ENCODE peak calls at places on chromosomes 11 and 22, in eight cellular contexts. V, I, A, B, R, S, W and T are unnamed samples.

GRCh38 chr11:73662445-73663157 is 16.2 kb downstream of the PLEKHB1 start:
- DNase-seq in V (no peak), W (no peak), A (no peak), I (no peak), R (no peak), B (no peak), S (no peak), T (no peak)

GRCh38 chr11:61123775-61124571 is 21.7 kb downstream of the CD5 start:
- DNase-seq in S (no peak), W (no peak), I (no peak), B (no peak), R (no peak), V (no peak), A (no peak), T (no peak)

GRCh38 chr11:35343033-35343598 is 76.2 kb downstream of the SLC1A2 start:
- DNase-seq in I (peak), S (no peak), W (no peak), V (no peak), R (no peak), B (no peak), A (no peak), T (peak)

GRCh38 chr11:17748761-17749721 is 14.5 kb downstream of the KCNC1 start:
- DNase-seq in S (no peak), W (no peak), R (no peak), A (no peak), B (no peak), V (no peak), I (no peak), T (no peak)

GRCh38 chr11:101444164-101444563 is 139.6 kb downstream of the TRPC6 start:
- DNase-seq in B (no peak), A (no peak), W (peak), V (no peak), I (no peak), R (no peak), S (no peak), T (no peak)

GRCh38 chr11:98625526-98625925 is 395.2 kb upstream of the CNTN5 start:
- DNase-seq in A (no peak), V (no peak), I (no peak), B (no peak), R (no peak), S (no peak), W (no peak), T (no peak)

GRCh38 chr11:34263462-34264186 is 94.2 kb downstream of the ABTB2 start:
- DNase-seq in S (peak), I (no peak), R (no peak), B (peak), A (no peak), V (peak), W (no peak), T (no peak)

GRCh38 chr11:113773092-113773415 is 438 bp downstream of the ZW10 start:
- DNase-seq in W (no peak), B (no peak), I (peak), V (no peak), A (peak), R (no peak), S (no peak), T (no peak)

GRCh38 chr11:102603091-102603490 is 22.0 kb downstream of the MMP20 start:
- DNase-seq in R (no peak), B (no peak), S (no peak), I (no peak), A (no peak), V (no peak), W (peak), T (no peak)

GRCh38 chr11:113161671-113162589 is 152.5 kb upstream of the TTC12 start:
- DNase-seq in I (no peak), W (no peak), S (no peak), V (no peak), A (no peak), B (no peak), R (no peak), T (no peak)

GRCh38 chr11:118358071-118358470 is 1.3 kb upstream of the UBE4A start:
- DNase-seq in B (peak), R (no peak), I (no peak), V (no peak), W (no peak), A (no peak), S (no peak), T (no peak)

GRCh38 chr11:122165972-122166371 is 50.0 kb upstream of the BLID start:
- DNase-seq in S (no peak), I (no peak), V (no peak), B (no peak), W (no peak), R (no peak), A (no peak), T (no peak)

GRCh38 chr11:47611240-47611863 is 17.1 kb upstream of the C1QTNF4 start:
- DNase-seq in A (no peak), B (no peak), V (no peak), W (no peak), S (no peak), R (no peak), I (no peak), T (peak)

GRCh38 chr11:68457898-68458249 is 2.7 kb upstream of the PPP6R3 start:
- DNase-seq in A (no peak), V (no peak), S (no peak), I (no peak), R (peak), B (no peak), W (no peak), T (no peak)

GRCh38 chr11:80533463-80533862 is 1092.6 kb upstream of the TENM4 start:
- DNase-seq in S (no peak), A (no peak), V (no peak), B (no peak), I (no peak), R (no peak), W (no peak), T (no peak)

DNA sequence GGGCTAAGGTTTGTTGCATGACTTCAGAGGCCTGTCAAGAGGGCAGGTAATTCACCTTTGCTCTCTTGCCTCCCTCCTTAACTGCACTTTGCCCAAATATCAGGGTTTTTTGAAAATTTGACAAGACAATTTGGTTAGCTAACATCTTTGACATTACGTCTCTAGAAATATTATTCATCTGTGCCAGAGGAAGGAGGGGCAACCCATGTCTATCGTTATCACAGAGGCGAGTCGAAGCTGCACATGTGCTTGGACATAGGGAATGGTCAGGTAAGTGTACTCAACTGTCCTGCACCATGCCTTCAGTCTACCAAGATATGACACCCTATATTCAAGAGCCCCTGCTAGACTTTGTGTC is 3.7 kb downstream of the AKIP1 start:
- DNase-seq in S (no peak), A (no peak), W (no peak), I (no peak), B (no peak), V (no peak), R (no peak), T (no peak)
- TF ChIP-seq CTCF in S (no peak), A (no peak), W (no peak), I (no peak), B (no peak), V (peak), R (no peak), T (no peak)

GRCh38 chr11:124762077-124762623 is at the start of gene ESAM:
- DNase-seq in W (no peak), V (peak), I (peak), A (peak), B (no peak), R (peak), S (peak), T (peak)

GRCh38 chr11:124762624-124763155 is 600 bp upstream of the ESAM start:
- DNase-seq in V (peak), S (peak), I (peak), B (no peak), W (no peak), R (peak), A (peak), T (peak)

GRCh38 chr11:124760205-124760652 is 1.9 kb downstream of the ESAM start:
- DNase-seq in S (peak), A (no peak), I (no peak), W (no peak), B (no peak), R (peak), V (no peak), T (peak)

GRCh38 chr11:124760806-124761205 is 1.3 kb downstream of the ESAM start:
- DNase-seq in I (no peak), B (no peak), V (no peak), W (no peak), A (no peak), R (no peak), S (no peak), T (no peak)

DNA sequence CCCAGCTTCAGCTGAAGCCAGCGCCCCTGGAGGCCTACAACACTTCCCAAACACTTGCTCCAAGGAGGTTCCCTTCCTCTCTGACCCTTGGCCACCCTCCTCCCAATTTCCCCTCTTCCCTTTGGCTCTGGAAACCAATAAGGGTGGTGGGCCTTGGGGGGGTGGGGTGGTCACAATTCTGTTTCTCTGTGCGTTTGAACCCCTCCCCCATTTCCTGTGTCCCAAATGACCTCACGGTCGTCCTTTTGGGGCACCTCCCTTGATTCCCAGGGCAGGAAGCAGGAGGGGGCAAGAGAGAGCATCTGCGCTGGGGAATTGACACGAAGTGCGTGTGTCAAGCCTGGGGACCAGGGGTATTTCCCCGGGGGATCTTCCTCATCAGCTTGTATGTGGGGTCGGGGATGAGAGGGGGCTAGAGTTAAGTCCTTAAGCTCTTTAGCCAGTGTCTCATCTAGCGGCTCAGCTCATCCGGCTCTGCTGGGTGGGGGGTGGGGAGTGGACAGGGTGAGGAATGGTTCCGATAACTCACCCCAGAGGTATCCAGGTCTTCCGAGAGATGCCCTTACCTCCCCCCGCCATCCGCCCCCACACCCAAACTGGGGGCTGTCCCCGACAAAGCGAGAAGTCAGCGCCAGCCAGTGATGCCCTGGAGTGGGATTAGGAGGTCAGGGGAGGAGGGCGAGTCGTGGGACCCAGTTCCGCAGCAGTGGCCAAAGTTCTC is 629 bp downstream of the ESAM start:
- DNase-seq in I (no peak), R (no peak), A (no peak), B (no peak), V (no peak), S (peak), W (no peak), T (peak)
- TF ChIP-seq CTCF in I (no peak), R (peak), A (no peak), B (no peak), V (no peak), S (no peak), W (no peak), T (no peak)

GRCh38 chr11:134625151-134625550 is 213.1 kb upstream of the B3GAT1 start:
- DNase-seq in R (no peak), V (no peak), A (no peak), I (no peak), W (no peak), S (no peak), B (no peak), T (no peak)
- TF ChIP-seq CTCF in R (no peak), V (no peak), A (no peak), I (no peak), W (no peak), S (no peak), B (no peak), T (no peak)

GRCh38 chr11:565921-566509 is 5.2 kb downstream of the RASSF7 start:
- DNase-seq in A (no peak), R (no peak), V (no peak), W (no peak), I (no peak), S (no peak), B (no peak), T (no peak)
- TF ChIP-seq CTCF in A (no peak), R (peak), V (no peak), W (no peak), I (no peak), S (no peak), B (no peak), T (no peak)

DNA sequence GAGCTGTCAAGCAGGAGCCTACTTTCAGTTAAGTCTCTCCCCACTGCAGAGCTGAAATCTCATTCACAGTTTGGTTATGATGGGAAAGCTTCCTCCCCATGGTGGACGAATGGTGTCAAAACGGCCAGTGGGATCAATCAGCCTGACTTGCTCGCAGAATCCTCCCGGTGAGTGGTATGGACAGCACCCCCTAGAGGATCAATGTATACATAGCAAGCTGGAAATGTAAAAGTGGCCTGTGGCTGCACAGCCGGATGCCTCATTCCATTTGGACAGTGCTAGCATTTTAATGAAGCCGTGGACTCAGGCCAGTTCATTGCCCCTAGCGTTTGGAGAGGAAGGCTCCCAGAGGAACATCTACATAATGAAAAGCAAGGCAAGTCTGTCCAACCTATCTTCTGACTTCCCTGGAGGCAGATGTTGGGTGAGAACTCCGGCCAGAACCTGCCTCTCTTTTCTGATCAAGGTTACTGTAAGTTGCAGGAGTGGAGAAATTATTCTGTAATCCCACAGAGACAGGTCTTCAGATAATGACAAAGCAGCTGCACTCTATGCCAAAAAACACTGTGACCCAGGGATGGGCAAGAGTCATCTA is 942.3 kb downstream of the NTM start:
- DNase-seq in R (peak), A (peak), I (peak), B (no peak), V (peak), W (no peak), S (no peak), T (peak)
- TF ChIP-seq CTCF in R (peak), A (peak), I (peak), B (peak), V (no peak), W (peak), S (peak), T (peak)

GRCh38 chr22:48803171-48803992 is 1024.3 kb downstream of the BRD1 start:
- DNase-seq in I (no peak), A (no peak), S (no peak), R (no peak), W (no peak), V (no peak), B (no peak), T (no peak)

GRCh38 chr22:48805516-48805915 is 1022.2 kb downstream of the BRD1 start:
- DNase-seq in I (no peak), V (no peak), S (no peak), B (no peak), W (no peak), A (no peak), R (no peak), T (no peak)

GRCh38 chr22:48802576-48802975 is 1025.1 kb downstream of the BRD1 start:
- DNase-seq in W (no peak), R (no peak), V (no peak), I (no peak), A (no peak), S (no peak), B (no peak), T (no peak)

GRCh38 chr22:48804811-48805301 is 1022.8 kb downstream of the BRD1 start:
- DNase-seq in I (no peak), A (no peak), W (no peak), S (no peak), R (no peak), V (no peak), B (no peak), T (no peak)

GRCh38 chr22:48803993-48804810 is 1023.5 kb downstream of the BRD1 start:
- DNase-seq in R (no peak), A (no peak), W (no peak), S (no peak), B (no peak), I (no peak), V (no peak), T (no peak)
- TF ChIP-seq CTCF in R (no peak), A (no peak), W (no peak), S (no peak), B (no peak), I (no peak), V (no peak), T (no peak)

DNA sequence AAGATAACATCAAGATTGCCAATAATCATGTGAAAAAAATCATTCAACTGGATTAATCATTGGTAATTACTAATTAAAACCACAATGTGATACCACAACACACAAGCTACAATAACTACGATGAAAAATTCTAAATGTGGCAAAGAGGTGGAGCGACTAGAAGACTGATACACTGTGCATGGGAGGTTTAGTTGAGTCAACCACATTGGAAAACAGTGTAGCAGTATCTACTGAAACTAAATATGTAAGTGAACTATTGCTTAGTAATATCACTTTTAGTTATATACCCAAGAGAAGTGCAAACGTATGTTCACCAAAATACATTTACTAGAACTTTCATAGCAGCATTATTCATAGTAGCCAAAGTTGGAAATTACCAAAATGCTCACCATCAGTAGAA is 359.9 kb downstream of the ETS1 start:
- DNase-seq in W (no peak), R (no peak), I (no peak), B (no peak), A (no peak), V (no peak), S (no peak), T (no peak)
- TF ChIP-seq CTCF in W (no peak), R (no peak), I (no peak), B (no peak), A (no peak), V (no peak), S (no peak), T (no peak)

GRCh38 chr11:64562723-64563351 is 28.2 kb upstream of the SLC22A12 start:
- DNase-seq in V (no peak), I (no peak), B (no peak), R (no peak), A (no peak), S (no peak), W (no peak), T (no peak)

GRCh38 chr11:64559351-64560138 is 31.5 kb upstream of the SLC22A12 start:
- DNase-seq in S (no peak), B (no peak), A (peak), I (no peak), R (no peak), V (no peak), W (no peak), T (no peak)

GRCh38 chr11:64561984-64562722 is 28.9 kb upstream of the SLC22A12 start:
- DNase-seq in A (no peak), S (no peak), I (no peak), V (no peak), R (no peak), B (no peak), W (no peak), T (no peak)

GRCh38 chr11:64560139-64560771 is 30.8 kb upstream of the SLC22A12 start:
- DNase-seq in W (no peak), B (no peak), I (no peak), S (no peak), R (no peak), A (no peak), V (no peak), T (no peak)

GRCh38 chr11:64560941-64561340 is 30.1 kb upstream of the SLC22A12 start:
- DNase-seq in S (no peak), V (no peak), B (no peak), I (no peak), W (no peak), A (no peak), R (no peak), T (no peak)
- TF ChIP-seq CTCF in S (no peak), V (no peak), B (no peak), I (no peak), W (no peak), A (no peak), R (no peak), T (no peak)

DNA sequence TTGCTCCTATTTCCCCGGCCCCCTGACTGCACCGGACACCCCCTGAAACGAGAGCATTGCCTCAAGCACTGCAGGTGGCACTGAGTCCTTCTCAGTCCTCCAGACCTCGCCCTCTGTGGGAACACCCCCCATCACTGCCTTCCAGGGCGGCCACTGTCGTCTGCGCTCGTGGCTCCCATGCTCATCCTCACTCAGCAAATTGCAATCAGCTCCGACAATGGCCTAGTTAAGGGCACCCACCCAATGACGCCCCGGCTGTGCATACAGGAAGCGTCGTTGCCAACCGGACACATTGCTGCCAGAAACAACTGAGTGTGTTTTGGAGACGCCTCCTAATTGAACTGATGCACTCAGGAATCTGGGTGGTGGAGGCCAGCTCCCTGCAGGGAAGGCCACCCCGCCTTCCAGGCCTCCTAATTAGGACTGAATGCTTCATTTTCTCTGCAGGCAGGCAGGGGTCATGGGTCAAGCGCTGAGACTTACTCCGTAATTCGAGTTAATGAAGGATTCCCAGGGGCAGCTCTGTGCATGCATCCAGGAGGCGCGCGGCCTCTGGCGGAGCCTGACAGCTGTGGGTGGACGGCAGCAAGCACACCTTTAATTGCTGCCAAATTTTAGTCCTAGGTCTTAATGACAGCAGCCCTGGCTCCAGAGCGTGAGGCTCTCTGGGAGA is 199.2 kb downstream of the BRD1 start:
- DNase-seq in R (no peak), A (peak), W (no peak), B (no peak), S (no peak), V (no peak), I (no peak), T (no peak)
- TF ChIP-seq CTCF in R (no peak), A (no peak), W (no peak), B (no peak), S (no peak), V (no peak), I (no peak), T (no peak)